ENCODE peak calls at places on chromosomes 3 and 15, in six cellular contexts. C, D, V, R, X and U are unnamed samples.

GRCh38 chr3:31224936-31225335 is 307.8 kb upstream of the STT3B start:
- DNase-seq in R (no peak), V (no peak), X (no peak), C (no peak), D (no peak), U (no peak)

GRCh38 chr15:51126842-51127241 is 32.1 kb upstream of the TNFAIP8L3 start:
- DNase-seq in R (no peak), V (no peak), D (no peak), X (no peak), C (no peak), U (no peak)

GRCh38 chr3:146543461-146544012 is 870 bp downstream of the PLSCR1 start:
- DNase-seq in D (no peak), X (no peak), R (no peak), V (no peak), C (peak; percentile 29), U (no peak)

GRCh38 chr3:149010504-149010951 is 19.2 kb downstream of the GYG1 start:
- DNase-seq in V (no peak), X (no peak), R (no peak), C (no peak), D (no peak), U (no peak)

GRCh38 chr3:27319847-27320526 is 49.2 kb downstream of the NEK10 start:
- DNase-seq in D (no peak), R (no peak), X (peak; percentile 67), V (no peak), C (no peak), U (no peak)

GRCh38 chr15:88900309-88900981 is 5.1 kb upstream of the HAPLN3 start:
- DNase-seq in V (no peak), D (no peak), X (no peak), R (no peak), C (peak; percentile 61), U (no peak)

GRCh38 chr15:58403581-58403980 is 28.2 kb upstream of the LIPC start:
- DNase-seq in V (no peak), R (no peak), X (no peak), D (no peak), C (no peak), U (no peak)

GRCh38 chr3:10470666-10471336 is 34.6 kb downstream of the ATP2B2 start:
- DNase-seq in C (no peak), D (no peak), V (no peak), R (no peak), X (no peak), U (no peak)

GRCh38 chr15:87626835-87627234 is 629.7 kb downstream of the NTRK3 start:
- DNase-seq in V (no peak), C (no peak), R (no peak), X (no peak), D (no peak), U (no peak)

GRCh38 chr3:67459796-67460195 is 194.6 kb downstream of the SUCLG2 start:
- DNase-seq in R (no peak), X (no peak), D (no peak), V (no peak), C (no peak), U (no peak)

GRCh38 chr3:140720242-140720641 is 42.4 kb downstream of the TRIM42 start:
- DNase-seq in C (no peak), X (no peak), R (no peak), V (no peak), D (no peak), U (no peak)

GRCh38 chr15:39860200-39860599 is 59.9 kb downstream of the GPR176 start:
- DNase-seq in D (no peak), R (no peak), C (peak; percentile 57), V (no peak), X (no peak), U (no peak)

GRCh38 chr15:52295421-52295991 is at the start of gene MYO5C:
- DNase-seq in D (peak; percentile 80), X (peak; percentile 80), C (peak; percentile 13), R (no peak), V (no peak), U (no peak)

GRCh38 chr3:12903000-12903800 is 61.8 kb upstream of the RPL32 start:
- DNase-seq in D (no peak), R (no peak), C (no peak), X (no peak), V (no peak), U (no peak)

GRCh38 chr3:184907941-184908649 is 96.1 kb downstream of the VPS8 start:
- DNase-seq in D (no peak), R (no peak), V (no peak), X (no peak), C (no peak), U (no peak)

GRCh38 chr3:111936191-111936841 is 42.5 kb upstream of the ABHD10 start:
- DNase-seq in D (peak; percentile 56), C (peak; percentile 87), R (no peak), X (no peak), V (no peak), U (no peak)